ENCODE peak calls at places on chromosome 9, in eight cellular contexts. D, M, N, O, Z, B, C and R are unnamed samples.

GRCh38 chr9:75378036-75378435 is 289.7 kb downstream of the OSTF1 start:
- DNase-seq in D (no peak), M (no peak), N (peak; percentile 28), O (peak; percentile 11), Z (peak; percentile 79), B (peak; percentile 88), C (no peak), R (peak; percentile 64)

GRCh38 chr9:108727580-108728056 is 128.2 kb downstream of the ACTL7B start:
- DNase-seq in D (no peak), M (no peak), N (no peak), O (no peak), Z (peak; percentile 80), B (no peak), C (no peak), R (peak; percentile 57)

GRCh38 chr9:136857166-136857565 is 5.0 kb downstream of the MAMDC4 start:
- DNase-seq in D (no peak), M (no peak), N (no peak), O (no peak), Z (peak; percentile 41), B (no peak), C (no peak), R (peak; percentile 12)

GRCh38 chr9:99307846-99308245 is 85.8 kb downstream of the SEC61B start:
- DNase-seq in D (no peak), M (no peak), N (no peak), O (no peak), Z (no peak), B (no peak), C (no peak), R (no peak)

GRCh38 chr9:110538169-110538568 is 41.4 kb downstream of the SVEP1 start:
- DNase-seq in D (peak; percentile 62), M (no peak), N (no peak), O (peak; percentile 76), Z (no peak), B (no peak), C (no peak), R (no peak)

GRCh38 chr9:136596630-136597031 is 50.8 kb upstream of the NOTCH1 start:
- DNase-seq in D (no peak), M (no peak), N (no peak), O (no peak), Z (no peak), B (no peak), C (no peak), R (no peak)

GRCh38 chr9:35828716-35829083 is at the start of gene FAM221B:
- DNase-seq in D (no peak), M (peak; percentile 77), N (no peak), O (no peak), Z (no peak), B (no peak), C (no peak), R (peak; percentile 36)

GRCh38 chr9:4923580-4924544 is 61.2 kb upstream of the JAK2 start:
- DNase-seq in D (peak; percentile 43), M (no peak), N (no peak), O (peak; percentile 61), Z (no peak), B (no peak), C (peak; percentile 32), R (no peak)